ENCODE peak calls at places on chromosomes 2 and 18, in six cellular contexts. R, L, B, Q, D and N are unnamed samples.
A peak's percentile ranks its signal among the peaks of the same experiment; 100 is the strongest.

GRCh38 chr2:189157939-189158338 is 21.6 kb downstream of the COL5A2 start:
- DNase-seq in Q (no peak), B (no peak), R (no peak), D (no peak), L (no peak), N (no peak)

GRCh38 chr18:26566874-26567273 is 18.5 kb upstream of the KCTD1 start:
- DNase-seq in Q (no peak), R (no peak), D (no peak), L (no peak), B (no peak), N (no peak)

GRCh38 chr2:186460465-186460864 is 25.6 kb upstream of the ZC3H15 start:
- DNase-seq in D (no peak), R (no peak), L (no peak), Q (peak; percentile 52), B (no peak), N (peak; percentile 9)

GRCh38 chr2:10934979-10935350 is 23.2 kb downstream of the KCNF1 start:
- DNase-seq in L (no peak), D (no peak), Q (no peak), R (no peak), B (no peak), N (no peak)

GRCh38 chr2:109125595-109126500 is 3.2 kb upstream of the SH3RF3 start:
- DNase-seq in D (peak; percentile 91), B (no peak), L (no peak), Q (no peak), R (no peak), N (no peak)

GRCh38 chr2:190530211-190530639 is 4.3 kb downstream of the NEMP2 start:
- DNase-seq in L (no peak), B (no peak), D (no peak), Q (no peak), R (no peak), N (no peak)

GRCh38 chr2:202815548-202816420 is 55.8 kb downstream of the ICA1L start:
- DNase-seq in B (no peak), Q (no peak), L (no peak), D (no peak), R (no peak), N (no peak)

GRCh38 chr2:218026676-218027425 is 24.1 kb upstream of the TNS1 start:
- DNase-seq in B (no peak), L (no peak), Q (no peak), D (no peak), R (no peak), N (no peak)

GRCh38 chr18:75727479-75727878 is 300.0 kb upstream of the SMIM21 start:
- DNase-seq in D (peak; percentile 1), B (no peak), L (peak; percentile 48), R (peak; percentile 71), Q (no peak), N (no peak)

GRCh38 chr2:1553671-1554295 is 140.5 kb downstream of the TPO start:
- DNase-seq in B (no peak), L (no peak), Q (no peak), R (no peak), D (peak; percentile 28), N (peak; percentile 49)

GRCh38 chr2:65549262-65550036 is 117.0 kb upstream of the SPRED2 start:
- DNase-seq in R (no peak), Q (no peak), B (no peak), D (no peak), L (no peak), N (no peak)

GRCh38 chr2:2845267-2845666 is 514.2 kb upstream of the MYT1L start:
- DNase-seq in D (no peak), Q (no peak), L (no peak), R (no peak), B (no peak), N (no peak)

GRCh38 chr2:54109848-54110247 is 5.6 kb upstream of the ACYP2 start:
- DNase-seq in D (no peak), Q (no peak), R (no peak), B (no peak), L (no peak), N (no peak)

GRCh38 chr2:28435796-28436425 is 43.3 kb downstream of the FOSL2 start:
- DNase-seq in Q (no peak), B (no peak), D (no peak), R (no peak), L (no peak), N (peak; percentile 29)

GRCh38 chr2:113126845-113127645 is at the start of gene IL1RN:
- DNase-seq in L (no peak), D (no peak), B (no peak), R (no peak), Q (no peak), N (no peak)

GRCh38 chr2:68436270-68436669 is 30.8 kb downstream of the FBXO48 start:
- DNase-seq in Q (no peak), B (no peak), R (no peak), L (no peak), D (no peak), N (no peak)

GRCh38 chr2:96921561-96922303 is 51.9 kb upstream of the SEMA4C start:
- DNase-seq in B (no peak), D (no peak), L (no peak), R (no peak), Q (no peak), N (no peak)

GRCh38 chr2:109402180-109402579 is 211.6 kb downstream of the SEPTIN10 start:
- DNase-seq in D (no peak), B (no peak), R (no peak), Q (no peak), L (no peak), N (no peak)

GRCh38 chr2:12965540-12966269 is 249.0 kb downstream of the TRIB2 start:
- DNase-seq in Q (peak; percentile 25), D (peak; percentile 49), R (no peak), L (no peak), B (no peak), N (no peak)

GRCh38 chr2:102488063-102488462 is 15.0 kb downstream of the SLC9A4 start:
- DNase-seq in L (no peak), R (no peak), Q (no peak), D (peak; percentile 69), B (no peak), N (peak; percentile 70)

GRCh38 chr18:3225588-3225987 is 5.8 kb upstream of the MYOM1 start:
- DNase-seq in B (no peak), R (no peak), D (no peak), Q (no peak), L (no peak), N (no peak)

GRCh38 chr2:3586220-3586619 is 8.7 kb upstream of the COLEC11 start:
- DNase-seq in B (no peak), Q (no peak), L (no peak), D (no peak), R (no peak), N (no peak)

GRCh38 chr2:58369594-58369993 is 128.5 kb upstream of the FANCL start:
- DNase-seq in R (no peak), Q (no peak), B (no peak), D (no peak), L (no peak), N (no peak)

GRCh38 chr2:163266772-163267171 is 428.2 kb upstream of the KCNH7 start:
- DNase-seq in R (no peak), B (no peak), L (no peak), Q (no peak), D (peak; percentile 48), N (no peak)

GRCh38 chr2:186197955-186198354 is 288.1 kb upstream of the ZC3H15 start:
- DNase-seq in B (no peak), R (no peak), D (no peak), Q (no peak), L (no peak), N (no peak)

DNA sequence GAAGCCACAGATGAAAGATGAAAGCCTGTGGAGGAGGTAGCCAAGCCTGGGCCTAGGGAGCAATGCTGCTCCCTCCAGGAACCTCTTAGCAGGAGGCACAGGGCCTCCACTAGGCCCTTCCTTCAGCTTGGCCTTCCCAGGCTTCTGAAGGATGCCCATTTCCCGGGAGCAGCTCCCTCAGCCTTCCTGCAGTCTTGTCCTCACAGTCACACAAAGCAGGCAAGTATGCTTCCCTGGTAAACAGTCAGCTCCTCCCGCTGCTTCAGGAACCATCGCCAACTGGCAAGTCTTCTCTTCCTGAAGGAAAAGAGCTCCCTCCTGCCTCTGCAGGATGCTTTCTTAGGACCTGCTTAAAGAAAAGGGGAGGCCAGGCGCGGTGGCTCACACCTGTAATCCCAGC is 53.2 kb downstream of the SMAD7 start:
- DNase-seq in L (no peak), B (peak; percentile 29), Q (no peak), D (no peak), R (no peak), N (no peak)
- TF ChIP-seq CTCF in L (no peak), B (no peak), Q (no peak), D (no peak), R (no peak), N (no peak)

GRCh38 chr2:173493874-173494273 is 139.2 kb downstream of the CDCA7 start:
- DNase-seq in D (no peak), L (no peak), R (no peak), Q (no peak), B (no peak), N (no peak)
- TF ChIP-seq CTCF in D (no peak), L (no peak), R (no peak), Q (no peak), B (no peak), N (no peak)

GRCh38 chr2:222796413-222797103 is 64.3 kb upstream of the ACSL3 start:
- DNase-seq in L (no peak), D (no peak), B (no peak), Q (no peak), R (no peak), N (no peak)

GRCh38 chr2:222795671-222796357 is 65.0 kb upstream of the ACSL3 start:
- DNase-seq in D (no peak), L (no peak), R (no peak), B (no peak), Q (no peak), N (no peak)

GRCh38 chr2:222797871-222798270 is 63.0 kb upstream of the ACSL3 start:
- DNase-seq in D (no peak), B (no peak), Q (no peak), R (no peak), L (no peak), N (no peak)

GRCh38 chr2:222798528-222798927 is 62.3 kb upstream of the ACSL3 start:
- DNase-seq in R (no peak), Q (no peak), D (no peak), L (no peak), B (no peak), N (no peak)

DNA sequence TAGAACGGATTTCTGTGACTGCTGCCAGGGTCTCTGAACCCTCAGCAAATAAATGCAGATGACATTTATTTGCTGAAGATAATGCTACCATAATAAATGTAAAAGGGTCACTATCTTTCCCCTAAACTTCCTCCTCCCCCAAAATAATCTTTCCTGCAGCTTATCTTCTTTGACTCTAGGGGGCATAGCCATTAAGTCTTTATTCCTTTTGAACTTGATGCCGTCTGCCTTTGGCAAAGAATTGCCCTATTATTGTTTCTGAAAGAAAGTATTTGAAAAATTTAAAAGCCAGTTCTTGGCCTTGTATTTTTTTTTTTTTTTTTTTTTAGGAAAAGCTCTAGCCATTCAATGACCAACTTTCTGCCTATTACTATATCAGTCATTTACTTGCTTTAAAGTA is 63.5 kb upstream of the ACSL3 start:
- DNase-seq in B (no peak), D (peak; percentile 62), R (no peak), L (no peak), Q (no peak), N (no peak)
- TF ChIP-seq CTCF in B (peak; percentile 76), D (peak; percentile 70), R (peak; percentile 42), L (peak; percentile 62), Q (peak; percentile 34), N (peak; percentile 39)

DNA sequence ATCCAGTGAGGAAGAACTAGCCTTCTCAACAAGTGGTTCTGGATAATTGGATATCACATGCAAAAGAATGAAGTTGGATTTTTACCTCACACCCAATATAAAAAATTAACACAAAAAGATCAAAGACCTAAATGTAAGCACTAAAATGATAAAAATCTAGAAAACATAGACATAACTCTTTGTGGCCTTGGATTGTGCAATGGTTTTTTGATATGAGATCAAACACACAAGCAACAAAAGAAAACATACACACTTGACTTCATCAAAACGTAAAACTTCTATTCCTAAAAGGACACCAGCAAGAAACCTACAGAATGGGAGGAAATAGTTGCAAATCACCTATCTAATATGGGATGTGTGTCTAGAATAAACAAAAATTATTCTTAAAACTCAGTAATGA is 54.1 kb upstream of the NFE2L2 start:
- DNase-seq in L (no peak), Q (no peak), B (no peak), R (no peak), D (no peak), N (no peak)
- TF ChIP-seq CTCF in L (no peak), Q (no peak), B (no peak), R (no peak), D (no peak), N (no peak)